ENCODE peak calls at places on chromosomes 2 and 18, in four cellular contexts. F, Y, B and V are unnamed samples.

GRCh38 chr2:241933175-241933911 is 63.8 kb downstream of the RTP5 start:
- DNase-seq in B (no peak), Y (peak; percentile 50), F (no peak), V (no peak)

GRCh38 chr18:49898421-49898820 is 85.1 kb upstream of the ACAA2 start:
- DNase-seq in Y (peak; percentile 54), F (peak; percentile 68), B (peak; percentile 38), V (peak; percentile 63)

GRCh38 chr2:11744631-11745394 is 1.6 kb upstream of the LPIN1 start:
- DNase-seq in B (no peak), Y (peak; percentile 27), F (peak; percentile 37), V (peak; percentile 36)

GRCh38 chr2:227191367-227191766 is 26.9 kb downstream of the COL4A3 start:
- DNase-seq in Y (peak; percentile 6), F (no peak), B (no peak), V (no peak)

GRCh38 chr2:20514596-20515269 is 67.9 kb downstream of the RHOB start:
- DNase-seq in F (peak; percentile 99), Y (peak; percentile 91), B (no peak), V (no peak)

GRCh38 chr2:7671312-7671711 is 754.1 kb downstream of the RNF144A start:
- DNase-seq in Y (peak; percentile 60), B (no peak), F (no peak), V (no peak)

GRCh38 chr2:219549619-219550018 is 5.8 kb downstream of the TMEM198 start:
- DNase-seq in B (no peak), Y (no peak), F (no peak), V (no peak)

GRCh38 chr18:62312851-62313250 is 12.3 kb upstream of the TNFRSF11A start:
- DNase-seq in Y (no peak), B (no peak), F (no peak), V (no peak)

GRCh38 chr18:79275461-79275860 is 120.3 kb upstream of the NFATC1 start:
- DNase-seq in F (no peak), Y (no peak), B (no peak), V (no peak)

GRCh38 chr2:219724628-219725027 is 97.2 kb downstream of the SLC4A3 start:
- DNase-seq in F (no peak), B (no peak), Y (peak; percentile 52), V (no peak)

GRCh38 chr2:170928036-170928823 is 823 bp upstream of the GORASP2 start:
- DNase-seq in F (no peak), Y (no peak), B (no peak), V (peak; percentile 3)

GRCh38 chr18:54947115-54947514 is 12.1 kb downstream of the CCDC68 start:
- DNase-seq in F (peak; percentile 35), Y (no peak), B (no peak), V (peak; percentile 10)

GRCh38 chr18:54948350-54948837 is 10.9 kb downstream of the CCDC68 start:
- DNase-seq in F (no peak), B (no peak), Y (no peak), V (no peak)

GRCh38 chr18:54945726-54946125 is 13.5 kb downstream of the CCDC68 start:
- DNase-seq in F (no peak), Y (no peak), B (no peak), V (no peak)

GRCh38 chr18:54949588-54949987 is 9.7 kb downstream of the CCDC68 start:
- DNase-seq in B (no peak), F (no peak), Y (no peak), V (no peak)

DNA sequence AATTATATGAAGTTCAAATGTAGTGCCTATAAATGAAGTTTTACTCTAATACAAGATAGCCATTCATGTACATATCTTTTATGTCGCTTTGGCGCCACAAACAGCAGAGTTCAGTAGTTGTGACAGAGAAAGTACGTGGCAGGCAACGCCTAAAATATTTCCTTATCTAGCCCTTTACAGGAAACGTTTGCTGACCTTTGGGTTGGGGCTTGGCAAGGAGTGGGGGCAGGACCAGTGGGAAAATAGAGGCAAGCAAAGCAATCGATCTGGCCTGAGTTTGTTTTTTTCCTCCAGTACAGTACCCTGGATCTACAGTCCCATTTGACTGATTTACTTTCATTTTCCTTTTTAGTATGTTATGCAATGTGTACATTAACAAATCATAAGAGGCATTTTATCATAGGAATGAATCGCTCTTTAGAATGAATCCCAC is 13.1 kb downstream of the CCDC68 start:
- DNase-seq in F (peak; percentile 76), B (no peak), Y (no peak), V (peak; percentile 28)
- H3K4me3 ChIP-seq in F (peak overlapping the region; percentile 54), B (peak overlapping the region; percentile 78), Y (peak overlapping the region; percentile 20), V (peak overlapping the region; percentile 68)

GRCh38 chr18:68734311-68734710 is 19.4 kb upstream of the TMX3 start:
- DNase-seq in F (no peak), Y (peak; percentile 73), B (no peak), V (no peak)
- H3K4me3 ChIP-seq in F (no peak overlapping the region), Y (no peak overlapping the region), B (no peak overlapping the region), V (no peak overlapping the region)

DNA sequence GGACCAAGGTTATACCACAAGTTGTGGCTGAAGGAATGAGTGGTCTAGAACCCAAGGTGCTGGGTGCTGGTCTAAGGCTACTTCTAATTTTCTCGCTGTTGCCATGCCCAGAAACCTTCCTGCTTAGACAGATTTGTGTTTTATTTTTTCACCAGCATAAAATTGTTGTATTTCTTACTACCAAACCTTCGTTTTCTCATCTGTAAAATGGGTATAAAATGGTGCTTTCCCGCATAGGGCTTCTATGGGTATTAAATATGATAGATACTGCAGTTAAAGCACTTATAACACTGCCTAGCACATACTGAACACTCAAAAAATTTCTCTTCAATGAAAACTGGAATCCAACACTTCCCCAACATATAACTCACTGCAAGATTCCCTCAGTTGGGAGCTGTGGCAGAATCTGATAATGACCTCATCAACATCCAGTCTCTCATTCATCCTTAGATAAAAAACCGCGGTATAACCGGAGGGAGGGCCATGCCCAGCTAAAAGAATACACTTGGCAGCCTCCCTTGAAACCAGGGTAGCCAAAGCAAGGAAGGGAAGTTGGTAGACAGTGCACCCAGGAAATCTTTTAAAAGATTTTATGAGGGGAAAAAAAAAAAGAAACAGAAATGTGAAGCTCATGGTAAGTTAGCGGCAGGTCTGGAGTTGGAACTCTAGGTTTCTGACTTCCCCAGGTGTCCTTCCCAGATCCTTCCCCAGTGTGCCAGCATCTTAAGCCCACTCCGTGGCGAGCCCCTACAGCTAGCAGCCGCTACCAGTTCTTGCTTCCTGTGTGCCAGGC is 1.2 kb downstream of the NEMP2 start:
- DNase-seq in F (no peak), Y (peak; percentile 3), B (peak; percentile 7), V (no peak)
- H3K4me3 ChIP-seq in F (peak overlapping the region; percentile 66), Y (peak overlapping the region; percentile 68), B (peak overlapping the region; percentile 92), V (peak overlapping the region; percentile 73)

GRCh38 chr2:46351388-46352141 is 54.4 kb downstream of the EPAS1 start:
- DNase-seq in F (peak; percentile 95), Y (no peak), B (peak; percentile 37), V (no peak)

GRCh38 chr2:46353509-46353908 is 56.3 kb downstream of the EPAS1 start:
- DNase-seq in Y (no peak), F (no peak), B (no peak), V (no peak)

GRCh38 chr2:46355756-46356155 is 58.5 kb downstream of the EPAS1 start:
- DNase-seq in Y (no peak), F (no peak), B (no peak), V (no peak)

GRCh38 chr2:46350030-46350699 is 53.0 kb downstream of the EPAS1 start:
- DNase-seq in Y (no peak), B (no peak), F (peak; percentile 95), V (no peak)

GRCh38 chr2:46352621-46353020 is 55.4 kb downstream of the EPAS1 start:
- DNase-seq in Y (no peak), F (peak; percentile 80), B (no peak), V (no peak)
- H3K4me3 ChIP-seq in Y (no peak overlapping the region), F (no peak overlapping the region), B (no peak overlapping the region), V (peak overlapping the region; percentile 56)

DNA sequence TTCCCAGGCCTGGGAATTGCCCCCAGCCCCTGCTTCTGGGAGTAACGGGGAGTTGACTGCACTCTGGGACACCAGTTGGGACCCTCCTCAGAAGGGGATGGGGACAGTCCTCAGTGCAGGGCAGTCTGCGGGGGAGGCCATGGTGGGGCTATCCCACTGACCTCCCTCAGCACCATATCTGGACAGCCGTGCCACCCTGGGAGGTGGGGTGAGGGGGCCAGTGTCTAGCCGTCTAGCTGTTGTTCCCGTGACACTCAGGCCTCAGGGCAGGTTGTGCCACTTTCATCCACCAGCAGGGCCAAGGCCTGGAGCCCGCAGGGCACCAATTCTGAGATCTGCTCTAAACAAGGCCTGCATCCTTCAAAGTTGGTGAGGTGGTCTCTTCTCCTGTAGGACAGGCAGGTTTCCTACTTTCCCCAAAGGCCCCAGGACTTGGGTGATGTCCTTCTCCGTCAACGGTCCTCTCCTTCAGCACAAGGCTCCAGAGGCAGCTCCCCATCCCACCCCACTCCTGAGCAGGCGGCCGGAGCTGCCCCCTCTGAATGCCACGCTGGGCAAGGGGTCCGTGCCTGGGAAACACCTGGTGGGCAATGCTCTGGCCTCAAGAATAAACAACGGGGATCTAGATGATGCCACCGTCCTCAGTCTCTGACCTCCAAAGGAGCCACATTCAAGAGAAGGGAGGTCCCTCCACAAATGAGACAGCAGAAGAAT is 43.0 kb upstream of the PTMA start:
- DNase-seq in Y (no peak), B (no peak), F (no peak), V (no peak)
- H3K4me3 ChIP-seq in Y (peak overlapping the region; percentile 72), B (no peak overlapping the region), F (no peak overlapping the region), V (no peak overlapping the region)

GRCh38 chr18:13216092-13216582 is 2.4 kb upstream of the LDLRAD4 start:
- DNase-seq in B (no peak), Y (peak; percentile 80), F (peak; percentile 81), V (peak; percentile 44)
- H3K4me3 ChIP-seq in B (peak overlapping the region; percentile 51), Y (no peak overlapping the region), F (no peak overlapping the region), V (peak overlapping the region; percentile 48)

GRCh38 chr18:32732165-32732564 is 40.7 kb downstream of the KLHL14 start:
- DNase-seq in B (no peak), F (no peak), Y (no peak), V (no peak)

GRCh38 chr18:32735781-32736180 is 37.0 kb downstream of the KLHL14 start:
- DNase-seq in Y (peak; percentile 0), F (no peak), B (no peak), V (no peak)

GRCh38 chr18:32734442-32734841 is 38.4 kb downstream of the KLHL14 start:
- DNase-seq in F (no peak), B (no peak), Y (no peak), V (no peak)

GRCh38 chr18:32730620-32731021 is 42.2 kb downstream of the KLHL14 start:
- DNase-seq in B (no peak), F (peak; percentile 28), Y (peak; percentile 3), V (no peak)

GRCh38 chr18:32730068-32730467 is 42.8 kb downstream of the KLHL14 start:
- DNase-seq in Y (no peak), B (no peak), F (no peak), V (no peak)
- H3K4me3 ChIP-seq in Y (peak overlapping the region; percentile 62), B (peak overlapping the region; percentile 2), F (peak overlapping the region; percentile 1), V (peak overlapping the region; percentile 11)

GRCh38 chr2:69163556-69163955 is 150.6 kb downstream of the ANTXR1 start:
- DNase-seq in F (no peak), B (no peak), Y (no peak), V (no peak)
- H3K4me3 ChIP-seq in F (no peak overlapping the region), B (no peak overlapping the region), Y (no peak overlapping the region), V (no peak overlapping the region)

DNA sequence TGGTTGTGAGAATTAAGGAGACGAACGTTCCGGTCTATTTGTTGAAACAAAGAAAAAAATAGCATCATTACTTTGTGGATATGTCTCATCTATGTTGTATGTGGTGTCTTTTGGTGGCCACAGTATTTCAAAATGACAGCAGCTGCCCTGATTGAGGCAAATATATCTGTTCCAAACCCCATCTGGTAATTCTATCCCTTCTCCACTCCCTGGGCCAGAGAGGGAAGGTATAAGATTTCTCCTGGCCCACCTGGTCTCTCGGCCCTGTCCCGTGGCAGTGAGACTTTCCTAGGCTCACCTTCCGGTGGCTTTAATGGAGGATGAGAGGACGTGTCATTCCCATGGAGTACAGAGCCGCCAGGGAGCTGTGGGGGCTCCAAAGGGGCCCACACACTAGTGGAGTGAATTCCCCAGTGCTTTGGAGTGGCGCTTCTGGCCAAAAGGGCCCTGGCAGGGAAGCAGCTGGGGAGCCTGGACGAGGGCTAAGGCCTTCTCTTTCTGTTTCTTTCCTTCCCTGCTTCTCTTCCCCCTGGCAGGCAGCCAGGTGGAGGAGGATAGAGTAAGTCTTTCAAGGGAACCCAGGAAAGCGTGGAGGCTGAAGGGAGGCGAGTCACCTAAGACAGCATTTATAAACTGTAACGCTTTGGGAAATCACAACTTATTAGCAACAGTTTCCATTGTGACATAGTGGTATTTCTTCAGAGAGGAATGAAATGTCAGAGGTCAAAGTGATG is 5.6 kb downstream of the FOSL2 start:
- DNase-seq in F (no peak), Y (peak; percentile 63), B (no peak), V (no peak)
- H3K4me3 ChIP-seq in F (peak overlapping the region; percentile 97), Y (peak overlapping the region; percentile 99), B (no peak overlapping the region), V (no peak overlapping the region)